ENCODE peak calls at places on chromosome 5, in four cellular contexts. R is lower lobe of right lung, T is fibroblast of lung, H is thoracic aorta. S is an unnamed sample. For H3K4me1, the result is how much of the 10 kb centered on the place peaks cover.

GRCh38 chr5:128645582-128645981 is 107.5 kb upstream of the FBN2 start:
- DNase-seq in R (no peak), T (no peak), H (no peak), S (no peak)

GRCh38 chr5:38847549-38848341 is 1.9 kb downstream of the OSMR start:
- DNase-seq in R (no peak), T (peak), H (no peak), S (no peak)

GRCh38 chr5:74636552-74636951 is 4.0 kb downstream of the ENC1 start:
- DNase-seq in R (no peak), T (no peak), H (no peak), S (no peak)

GRCh38 chr5:135851186-135851906 is 16.9 kb downstream of the SLC25A48 start:
- DNase-seq in R (no peak), T (no peak), H (no peak), S (no peak)

GRCh38 chr5:15183520-15183919 is 311.9 kb upstream of the ANKH start:
- DNase-seq in R (no peak), T (no peak), H (no peak), S (no peak)

GRCh38 chr5:14869286-14870164 is 2.1 kb downstream of the ANKH start:
- DNase-seq in R (no peak), T (peak), H (no peak), S (no peak)

GRCh38 chr5:98461485-98461884 is 312.0 kb upstream of the RGMB start:
- DNase-seq in R (no peak), T (no peak), H (no peak), S (no peak)

GRCh38 chr5:68641211-68641610 is 425.7 kb downstream of the PIK3R1 start:
- DNase-seq in R (no peak), T (no peak), H (no peak), S (no peak)

GRCh38 chr5:88140396-88140862 is 128.2 kb downstream of the TMEM161B start:
- DNase-seq in R (peak), T (peak), H (no peak), S (no peak)

GRCh38 chr5:32687167-32687831 is 23.8 kb upstream of the NPR3 start:
- DNase-seq in R (no peak), T (peak), H (no peak), S (no peak)

GRCh38 chr5:43514471-43514815 is 505 bp downstream of the C5orf34 start:
- DNase-seq in R (no peak), T (peak), H (no peak), S (no peak)

GRCh38 chr5:137342764-137343163 is 156.4 kb downstream of the SPOCK1 start:
- DNase-seq in R (no peak), T (peak), H (no peak), S (no peak)

GRCh38 chr5:8827701-8828100 is 718.2 kb downstream of the SEMA5A start:
- DNase-seq in R (no peak), T (peak), H (no peak), S (no peak)

GRCh38 chr5:95870105-95870672 is 47.7 kb upstream of the GLRX start:
- DNase-seq in R (no peak), T (peak), H (no peak), S (no peak)

GRCh38 chr5:155833282-155833681 is 493.7 kb upstream of the SGCD start:
- DNase-seq in R (no peak), T (no peak), H (no peak), S (no peak)
- TF ChIP-seq CTCF in R (no peak), T (no peak), H (no peak), S (peak)

DNA sequence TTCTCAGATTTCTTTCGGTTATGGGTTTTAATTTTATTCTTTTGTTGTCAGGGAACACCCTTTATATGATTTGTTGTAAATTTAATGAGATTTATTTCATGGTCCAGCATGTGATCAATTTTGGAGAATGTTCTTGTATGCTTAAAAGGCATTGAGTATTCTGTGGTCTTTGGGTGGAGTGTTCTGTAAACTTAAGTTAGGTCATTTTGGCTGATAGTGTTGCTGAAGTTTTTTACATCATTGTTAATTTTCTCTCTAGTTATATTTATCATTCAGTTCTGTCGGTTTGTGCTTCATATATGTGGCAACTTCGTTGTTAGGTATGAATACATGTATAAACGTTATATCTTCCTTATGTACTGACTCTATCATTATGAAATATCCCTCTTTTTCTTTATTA is 55.5 kb downstream of the NIPBL start:
- DNase-seq in R (no peak), T (no peak), H (no peak), S (no peak)
- H3K4me1 ChIP-seq in R (under half), T (under half), H (under half), S (under half)

GRCh38 chr5:146706321-146706972 is 172.1 kb downstream of the PPP2R2B start:
- DNase-seq in R (peak), T (no peak), H (no peak), S (no peak)
- TF ChIP-seq CTCF in R (no peak), T (no peak), H (no peak), S (no peak)

GRCh38 chr5:62585306-62585705 is 6.7 kb downstream of the LRRC70 start:
- DNase-seq in R (no peak), T (no peak), H (no peak), S (no peak)

GRCh38 chr5:62584395-62584794 is 5.8 kb downstream of the LRRC70 start:
- DNase-seq in R (no peak), T (no peak), H (no peak), S (no peak)

GRCh38 chr5:62587737-62588136 is 9.1 kb downstream of the LRRC70 start:
- DNase-seq in R (no peak), T (no peak), H (no peak), S (no peak)

GRCh38 chr5:62588668-62589067 is 10.0 kb downstream of the LRRC70 start:
- DNase-seq in R (no peak), T (no peak), H (no peak), S (no peak)

DNA sequence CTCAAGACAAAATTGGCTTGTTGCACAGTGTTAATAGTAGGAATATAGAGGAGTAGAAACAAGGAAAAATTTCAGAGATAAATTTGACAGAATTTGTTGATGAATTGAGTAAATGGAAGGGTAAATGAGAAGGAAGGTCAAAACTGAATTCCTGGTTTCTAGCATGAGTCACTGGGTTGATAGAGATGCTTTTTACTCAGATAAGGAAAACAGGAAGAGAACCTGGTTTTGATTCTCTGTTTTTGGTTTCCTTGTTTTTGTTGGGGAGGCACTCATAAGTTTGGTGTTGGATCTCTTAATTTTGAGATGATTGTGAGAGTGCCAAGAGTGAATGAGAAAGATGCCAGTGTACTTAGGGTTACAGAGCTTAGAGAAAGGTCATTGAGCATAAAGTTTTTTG is 7.1 kb downstream of the LRRC70 start:
- DNase-seq in R (no peak), T (peak), H (no peak), S (no peak)
- H3K4me1 ChIP-seq in R (under half), T (under half), H (under half), S (under half)

DNA sequence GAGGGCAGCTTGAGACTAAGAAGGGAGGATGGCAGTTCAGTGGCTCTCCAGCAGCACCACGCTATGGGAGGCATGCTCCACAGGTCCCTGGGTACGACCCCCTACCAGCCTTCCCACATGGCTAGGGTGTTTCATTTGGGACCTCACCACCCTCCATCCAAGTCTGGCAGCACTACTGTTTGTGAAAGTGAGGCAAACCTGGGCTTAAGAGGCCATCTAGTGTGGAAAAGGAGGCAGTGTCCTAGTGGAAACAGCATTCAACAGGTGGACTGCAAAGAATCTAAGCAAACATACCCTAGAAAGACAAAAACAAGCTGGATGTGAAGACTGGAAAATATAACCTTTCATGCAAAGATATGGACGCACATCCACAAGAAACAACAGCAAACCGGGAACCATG is 4.8 kb upstream of the C5orf47 start:
- DNase-seq in R (no peak), T (peak), H (no peak), S (no peak)
- TF ChIP-seq CTCF in R (no peak), T (no peak), H (no peak), S (peak)

GRCh38 chr5:55600086-55600485 is 65.3 kb upstream of the PLPP1 start:
- DNase-seq in R (no peak), T (no peak), H (no peak), S (no peak)
- H3K4me1 ChIP-seq in R (under half), T (under half), H (under half), S (half or more)

S was measured in Caco-2.